ENCODE peak calls at places on chromosomes 6 and 20, in nine cellular contexts. N is astrocyte of the spinal cord; V is naive thymus-derived CD4-positive, alpha-beta T cell; T is fibroblast of mammary gland; W is kidney; I is AG08395; D is foreskin melanocyte; B is GM23248; F is AG09309. P is an unnamed sample.

GRCh38 chr20:41249371-41249770 is 68.2 kb downstream of the ZHX3 start:
- DNase-seq in B (peak), N (peak), T (peak), D (peak), V (no peak), W (peak), F (peak), I (peak), P (no peak)

GRCh38 chr6:170405311-170405975 is 98.9 kb downstream of the FAM120B start:
- DNase-seq in D (peak), B (peak), T (peak), I (peak), N (peak), W (no peak), V (no peak), F (peak), P (no peak)

GRCh38 chr6:100460650-100461204 is 4.0 kb downstream of the SIM1 start:
- DNase-seq in F (no peak), D (no peak), T (no peak), B (peak), W (no peak), I (no peak), N (no peak), V (no peak), P (peak)

GRCh38 chr6:161444464-161444863 is 170.6 kb upstream of the AGPAT4 start:
- DNase-seq in B (peak), W (no peak), N (peak), I (no peak), T (peak), D (no peak), F (no peak), V (no peak), P (no peak)

GRCh38 chr6:43962458-43962857 is 164.8 kb downstream of the MRPL14 start:
- DNase-seq in W (no peak), D (no peak), F (no peak), N (no peak), I (no peak), B (peak), V (no peak), T (peak), P (no peak)

GRCh38 chr6:38876470-38876869 is 161.4 kb downstream of the DNAH8 start:
- DNase-seq in F (no peak), T (peak), N (peak), V (peak), B (no peak), I (no peak), D (no peak), W (no peak), P (no peak)

GRCh38 chr20:7818477-7818876 is 121.8 kb downstream of the HAO1 start:
- DNase-seq in F (no peak), V (no peak), N (no peak), D (no peak), T (no peak), I (no peak), B (no peak), W (no peak), P (no peak)

GRCh38 chr20:18857640-18858039 is 44.1 kb downstream of the SCP2D1 start:
- DNase-seq in W (no peak), T (peak), B (peak), D (no peak), I (peak), N (no peak), V (no peak), F (no peak), P (no peak)

GRCh38 chr6:44969446-44970175 is 358.5 kb upstream of the RUNX2 start:
- DNase-seq in N (peak), W (no peak), T (peak), F (no peak), V (no peak), B (peak), I (no peak), D (no peak), P (no peak)

GRCh38 chr20:41509801-41510200 is 108.4 kb downstream of the CHD6 start:
- DNase-seq in F (no peak), B (peak), V (no peak), W (peak), N (peak), I (peak), T (peak), D (peak), P (no peak)

GRCh38 chr20:37396520-37397075 is 50.7 kb downstream of the SRC start:
- DNase-seq in T (no peak), I (no peak), V (no peak), N (no peak), B (no peak), F (no peak), D (no peak), W (peak), P (peak)

GRCh38 chr6:163170294-163170883 is 244.1 kb upstream of the QKI start:
- DNase-seq in N (no peak), W (no peak), T (no peak), B (peak), I (no peak), D (no peak), F (no peak), V (no peak), P (no peak)

P was measured in NCI-H748 treated with DMSO at 0.1 percent for 48 hours.